ENCODE peak calls at places on chromosomes 13 and 19, in five cellular contexts. R, A, M, Q and W are unnamed samples.

GRCh38 chr19:19540707-19541515 is 2.8 kb downstream of the CILP2 start:
- DNase-seq in A (peak; percentile 43), M (peak; percentile 60), Q (peak; percentile 93), R (no peak), W (no peak)

GRCh38 chr19:14048439-14049153 is 13.3 kb downstream of the PALM3 start:
- DNase-seq in Q (peak; percentile 80), A (peak; percentile 44), R (no peak), M (peak; percentile 42), W (peak; percentile 50)

GRCh38 chr13:63636231-63636993 is 2220.8 kb upstream of the PCDH20 start:
- DNase-seq in Q (peak; percentile 69), R (no peak), A (no peak), M (no peak), W (peak; percentile 4)

GRCh38 chr13:50420720-50421456 is 405.6 kb downstream of the KCNRG start:
- DNase-seq in A (no peak), Q (no peak), M (no peak), R (no peak), W (no peak)

GRCh38 chr13:37648604-37649003 is 50.0 kb upstream of the POSTN start:
- DNase-seq in Q (no peak), M (peak; percentile 79), R (no peak), A (no peak), W (peak; percentile 3)

GRCh38 chr19:39270091-39270871 is 2.1 kb downstream of the IFNL2 start:
- DNase-seq in A (no peak), Q (no peak), R (no peak), M (peak; percentile 30), W (no peak)

GRCh38 chr19:17213334-17213733 is 1.8 kb upstream of the USE1 start:
- DNase-seq in Q (no peak), A (no peak), M (no peak), R (no peak), W (no peak)

GRCh38 chr13:110518571-110518970 is 43.0 kb downstream of the RAB20 start:
- DNase-seq in A (no peak), R (no peak), M (no peak), Q (no peak), W (no peak)

GRCh38 chr19:12085074-12085818 is 20.7 kb downstream of the ZNF844 start:
- DNase-seq in R (no peak), A (no peak), M (no peak), Q (no peak), W (no peak)

GRCh38 chr19:1568320-1569019 is at the start of gene MEX3D:
- DNase-seq in M (peak; percentile 76), R (peak; percentile 54), Q (peak; percentile 98), A (peak; percentile 37), W (no peak)

GRCh38 chr19:18157465-18158063 is 4.6 kb downstream of the PIK3R2 start:
- DNase-seq in Q (no peak), R (peak; percentile 76), M (no peak), A (no peak), W (no peak)

GRCh38 chr13:28501547-28501946 is 6.6 kb upstream of the FLT1 start:
- DNase-seq in R (no peak), Q (no peak), A (no peak), M (peak; percentile 48), W (no peak)

GRCh38 chr13:28528848-28529247 is 33.9 kb upstream of the FLT1 start:
- DNase-seq in Q (no peak), M (peak; percentile 67), A (no peak), R (no peak), W (no peak)

GRCh38 chr13:77896536-77896935 is 22.1 kb downstream of the EDNRB start:
- DNase-seq in A (no peak), M (peak; percentile 15), R (no peak), Q (no peak), W (no peak)

GRCh38 chr13:96090240-96091101 is 564 bp downstream of the HS6ST3 start:
- DNase-seq in Q (peak; percentile 49), A (no peak), M (peak; percentile 13), R (no peak), W (no peak)

GRCh38 chr13:25732146-25732865 is 319.5 kb downstream of the SHISA2 start:
- DNase-seq in M (peak; percentile 32), Q (no peak), A (no peak), R (no peak), W (peak; percentile 9)

GRCh38 chr13:99005609-99006008 is 27.7 kb upstream of the DOCK9 start:
- DNase-seq in R (no peak), Q (no peak), M (peak; percentile 13), A (no peak), W (no peak)